ENCODE peak calls at places on chromosomes 12 and 14, in five cellular contexts. N is CD8-positive, alpha-beta memory T cell; L is mammary epithelial cell; T is Peyer's patch; V is mucosa of descending colon. C is an unnamed sample. For H3K4me1, the result is how much of the 10 kb centered on the place peaks cover.

GRCh38 chr14:104518659-104519350 is 60.8 kb upstream of the C14orf180 start:
- DNase-seq in N (no peak), L (no peak), T (no peak), V (no peak), C (no peak)

GRCh38 chr12:14252697-14253096 is 112.8 kb upstream of the ATF7IP start:
- DNase-seq in T (no peak), L (no peak), N (no peak), V (no peak), C (no peak)

GRCh38 chr12:46792925-46793324 is 32.9 kb downstream of the SLC38A4 start:
- DNase-seq in L (no peak), N (no peak), T (no peak), V (no peak), C (no peak)

GRCh38 chr14:95619785-95620417 is 66.3 kb upstream of the TCL1B start:
- DNase-seq in N (no peak), L (no peak), T (no peak), V (no peak), C (no peak)

GRCh38 chr12:76878045-76878898 is 547 bp downstream of the CSRP2 start:
- DNase-seq in V (peak), T (peak), N (no peak), L (peak), C (no peak)

GRCh38 chr12:126582231-126582630 is 1517.0 kb downstream of the AACS start:
- DNase-seq in N (no peak), V (no peak), T (no peak), L (no peak), C (no peak)

GRCh38 chr12:67426067-67426466 is 156.9 kb downstream of the CAND1 start:
- DNase-seq in N (no peak), T (no peak), V (no peak), L (no peak), C (no peak)

GRCh38 chr14:81341405-81342180 is 58.5 kb downstream of the STON2 start:
- DNase-seq in V (no peak), N (no peak), L (no peak), T (no peak), C (no peak)

GRCh38 chr14:50320279-50320678 is 8.2 kb downstream of the DMAC2L start:
- DNase-seq in L (peak), T (no peak), V (no peak), N (no peak), C (no peak)

GRCh38 chr12:32134144-32134888 is 27.7 kb downstream of the BICD1 start:
- DNase-seq in L (peak), N (peak), T (no peak), V (peak), C (no peak)

GRCh38 chr12:13000616-13000934 is 510 bp upstream of the HEBP1 start:
- DNase-seq in T (no peak), V (no peak), N (no peak), L (no peak), C (peak)

GRCh38 chr12:113659416-113659815 is 187.7 kb upstream of the LHX5 start:
- DNase-seq in V (no peak), L (no peak), T (no peak), N (no peak), C (no peak)

DNA sequence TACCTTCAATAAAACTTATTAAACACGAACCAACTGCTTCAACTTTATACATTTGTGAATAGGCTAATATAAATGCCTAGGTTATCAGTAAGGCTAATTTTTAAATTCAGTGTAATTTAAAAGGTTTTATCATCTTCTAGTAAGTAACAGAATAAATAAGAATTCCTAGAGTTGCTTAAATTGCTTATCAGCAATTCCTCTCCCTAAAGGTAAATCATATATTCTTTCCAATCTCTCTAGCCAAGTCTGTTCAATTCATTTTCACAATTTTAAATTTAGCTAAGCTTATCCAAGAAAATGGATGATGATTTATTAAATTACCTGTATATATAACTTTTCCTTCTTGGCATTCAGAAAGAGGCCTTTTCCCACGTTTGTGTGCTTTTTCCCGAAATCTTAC is 4.6 kb downstream of the PUS7L start:
- DNase-seq in L (no peak), V (no peak), N (no peak), T (no peak), C (no peak)
- H3K4me1 ChIP-seq in L (under half), V (under half), N (under half), T (under half), C (under half)

DNA sequence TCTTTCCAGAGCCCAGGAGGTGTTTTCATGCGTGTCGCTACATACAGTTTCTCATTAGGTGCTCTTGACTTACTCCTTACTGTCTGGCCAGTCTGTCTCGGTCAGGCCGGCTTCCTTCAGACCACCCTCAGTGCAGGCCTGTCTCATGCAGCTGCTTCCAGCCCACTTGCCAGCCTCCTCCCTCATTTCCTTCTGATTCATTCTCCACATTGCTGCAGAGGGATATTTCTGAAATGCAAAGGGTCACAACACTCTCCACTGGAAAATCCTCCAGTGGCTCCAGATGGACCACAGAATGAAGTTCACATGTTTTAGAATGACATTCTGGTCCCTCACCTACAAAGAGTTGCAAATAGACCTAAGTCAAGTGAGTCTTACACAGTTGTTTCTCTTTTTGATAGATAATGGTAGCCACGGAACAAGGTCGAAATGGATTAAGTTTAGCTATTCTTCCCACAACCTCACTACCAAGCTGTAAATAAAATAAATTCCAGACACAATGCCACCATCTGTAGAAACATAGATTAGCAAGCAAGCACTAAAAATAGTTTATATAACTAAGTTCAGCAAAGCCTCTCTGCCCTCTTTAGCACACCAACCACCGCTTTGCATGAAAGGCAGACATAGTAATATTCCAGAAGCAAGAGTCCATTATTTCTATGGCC is 146.9 kb downstream of the ESR2 start:
- DNase-seq in N (no peak), T (no peak), V (no peak), L (no peak), C (no peak)
- H3K4me3 ChIP-seq in N (no peak), T (no peak), V (no peak), L (no peak), C (no peak)

DNA sequence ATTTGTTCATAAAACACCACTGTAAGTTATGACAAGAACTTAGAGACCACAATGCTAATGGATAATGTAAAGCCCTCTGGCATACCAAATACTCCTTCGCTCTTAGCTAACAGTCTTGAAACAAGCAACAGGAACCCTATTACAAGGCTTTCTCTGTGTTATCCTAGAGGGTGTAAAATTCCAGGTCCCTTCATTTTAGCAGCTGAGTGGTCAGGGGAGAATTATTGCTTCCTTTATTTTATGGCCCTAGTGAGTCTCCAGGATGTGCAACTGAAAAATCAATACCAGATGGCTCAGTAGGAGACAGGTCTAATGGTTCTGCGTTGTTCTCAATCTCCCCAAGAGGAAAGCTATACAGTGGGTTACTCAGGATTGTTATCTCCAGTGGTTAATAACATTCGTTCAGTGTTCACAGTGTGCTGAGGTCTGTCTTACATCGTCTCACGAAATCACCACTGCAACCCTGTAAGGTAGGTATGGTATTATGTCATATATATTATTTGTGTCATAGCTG is 172.7 kb upstream of the CNOT2 start:
- DNase-seq in V (no peak), T (no peak), N (no peak), L (no peak), C (no peak)
- H3K4me1 ChIP-seq in V (under half), T (under half), N (under half), L (under half), C (under half)

GRCh38 chr14:60622210-60622919 is 26.9 kb downstream of the SIX1 start:
- DNase-seq in N (no peak), V (no peak), T (no peak), L (no peak), C (no peak)
- H3K4me3 ChIP-seq in N (no peak), V (no peak), T (no peak), L (no peak), C (no peak)